ENCODE peak calls at places on chromosome 12, in four cellular contexts. One of them, this sample, is unnamed.

GRCh38 chr12:132620113-132620892 is 1.7 kb downstream of the P2RX2 start:
- DNase-seq in IMR-90: no peak
- DNase-seq in aorta: no peak
- DNase-seq in sigmoid colon: no peak
- DNase-seq in this sample: no peak

GRCh38 chr12:110149104-110149660 is 25.0 kb downstream of the IFT81 start:
- DNase-seq in IMR-90: no peak
- DNase-seq in aorta: peak; percentile 44
- DNase-seq in sigmoid colon: no peak
- DNase-seq in this sample: no peak

GRCh38 chr12:124720019-124720686 is 143.5 kb downstream of the SCARB1 start:
- DNase-seq in IMR-90: peak; percentile 82
- DNase-seq in aorta: no peak
- DNase-seq in sigmoid colon: no peak
- DNase-seq in this sample: no peak

GRCh38 chr12:111598637-111599458 is at the start of gene ATXN2:
- DNase-seq in IMR-90: no peak
- DNase-seq in aorta: peak; percentile 79
- DNase-seq in sigmoid colon: peak; percentile 83
- DNase-seq in this sample: peak; percentile 81

GRCh38 chr12:92047058-92047826 is 98.4 kb downstream of the BTG1 start:
- DNase-seq in IMR-90: peak; percentile 29
- DNase-seq in aorta: no peak
- DNase-seq in sigmoid colon: no peak
- DNase-seq in this sample: no peak

GRCh38 chr12:64739778-64740177 is 19.4 kb downstream of the GNS start:
- DNase-seq in IMR-90: peak; percentile 27
- DNase-seq in aorta: no peak
- DNase-seq in sigmoid colon: no peak
- DNase-seq in this sample: no peak

GRCh38 chr12:105271364-105271763 is 35.4 kb upstream of the APPL2 start:
- DNase-seq in IMR-90: no peak
- DNase-seq in aorta: no peak
- DNase-seq in sigmoid colon: no peak
- DNase-seq in this sample: no peak

GRCh38 chr12:50862316-50862715 is 19.6 kb downstream of the TMPRSS12 start:
- DNase-seq in IMR-90: peak; percentile 77
- DNase-seq in aorta: no peak
- DNase-seq in sigmoid colon: no peak
- DNase-seq in this sample: no peak

GRCh38 chr12:24505366-24506025 is 443.4 kb downstream of the BCAT1 start:
- DNase-seq in IMR-90: no peak
- DNase-seq in aorta: no peak
- DNase-seq in sigmoid colon: no peak
- DNase-seq in this sample: no peak

GRCh38 chr12:60844875-60845274 is 1249.0 kb downstream of the SLC16A7 start:
- DNase-seq in IMR-90: no peak
- DNase-seq in aorta: no peak
- DNase-seq in sigmoid colon: no peak
- DNase-seq in this sample: no peak

GRCh38 chr12:96221391-96221790 is 27.2 kb downstream of the ELK3 start:
- DNase-seq in IMR-90: no peak
- DNase-seq in aorta: no peak
- DNase-seq in sigmoid colon: no peak
- DNase-seq in this sample: no peak

GRCh38 chr12:96215933-96216273 is 21.7 kb downstream of the ELK3 start:
- DNase-seq in IMR-90: no peak
- DNase-seq in aorta: no peak
- DNase-seq in sigmoid colon: no peak
- DNase-seq in this sample: no peak

GRCh38 chr12:96220902-96221301 is 26.7 kb downstream of the ELK3 start:
- DNase-seq in IMR-90: peak; percentile 67
- DNase-seq in aorta: no peak
- DNase-seq in sigmoid colon: no peak
- DNase-seq in this sample: no peak

GRCh38 chr12:96219700-96220206 is 25.6 kb downstream of the ELK3 start:
- DNase-seq in IMR-90: peak; percentile 98
- DNase-seq in aorta: peak; percentile 59
- DNase-seq in sigmoid colon: no peak
- DNase-seq in this sample: no peak

GRCh38 chr12:96218989-96219678 is 25.0 kb downstream of the ELK3 start:
- DNase-seq in IMR-90: no peak
- DNase-seq in aorta: no peak
- DNase-seq in sigmoid colon: no peak
- DNase-seq in this sample: no peak
- H3K4me3 ChIP-seq in IMR-90: no peak overlapping the region
- H3K4me3 ChIP-seq in aorta: no peak overlapping the region
- H3K4me3 ChIP-seq in sigmoid colon: no peak overlapping the region
- H3K4me3 ChIP-seq in this sample: no peak overlapping the region

GRCh38 chr12:70842942-70843341 is 77.6 kb downstream of the PTPRR start:
- DNase-seq in IMR-90: no peak
- DNase-seq in aorta: no peak
- DNase-seq in sigmoid colon: no peak
- DNase-seq in this sample: no peak
- H3K4me3 ChIP-seq in IMR-90: no peak overlapping the region
- H3K4me3 ChIP-seq in aorta: no peak overlapping the region
- H3K4me3 ChIP-seq in sigmoid colon: no peak overlapping the region
- H3K4me3 ChIP-seq in this sample: no peak overlapping the region

DNA sequence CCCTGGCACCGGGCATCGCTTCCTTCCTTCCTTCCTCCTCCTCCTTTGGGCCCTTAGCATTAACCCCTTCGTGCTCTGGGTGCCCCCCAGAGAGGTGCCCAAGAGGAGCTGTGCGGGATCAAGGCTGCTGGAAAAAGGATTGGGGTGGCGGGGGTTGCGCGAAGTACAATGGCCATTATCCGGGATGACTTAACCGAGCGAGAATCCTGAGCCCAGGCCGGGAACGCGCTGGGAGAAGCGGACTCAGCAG is 2.8 kb downstream of the DHH start:
- DNase-seq in IMR-90: peak; percentile 43
- DNase-seq in aorta: no peak
- DNase-seq in sigmoid colon: no peak
- DNase-seq in this sample: no peak
- H3K4me3 ChIP-seq in IMR-90: no peak overlapping the region
- H3K4me3 ChIP-seq in aorta: no peak overlapping the region
- H3K4me3 ChIP-seq in sigmoid colon: peak overlapping the region; percentile 28
- H3K4me3 ChIP-seq in this sample: no peak overlapping the region

GRCh38 chr12:109115758-109116610 is at the start of gene ACACB:
- DNase-seq in IMR-90: no peak
- DNase-seq in aorta: no peak
- DNase-seq in sigmoid colon: peak; percentile 90
- DNase-seq in this sample: peak; percentile 73
- H3K4me3 ChIP-seq in IMR-90: no peak within 1 kb of the TSS
- H3K4me3 ChIP-seq in aorta: no peak within 1 kb of the TSS
- H3K4me3 ChIP-seq in sigmoid colon: peak within 1 kb of the TSS; percentile 26
- H3K4me3 ChIP-seq in this sample: no peak within 1 kb of the TSS

DNA sequence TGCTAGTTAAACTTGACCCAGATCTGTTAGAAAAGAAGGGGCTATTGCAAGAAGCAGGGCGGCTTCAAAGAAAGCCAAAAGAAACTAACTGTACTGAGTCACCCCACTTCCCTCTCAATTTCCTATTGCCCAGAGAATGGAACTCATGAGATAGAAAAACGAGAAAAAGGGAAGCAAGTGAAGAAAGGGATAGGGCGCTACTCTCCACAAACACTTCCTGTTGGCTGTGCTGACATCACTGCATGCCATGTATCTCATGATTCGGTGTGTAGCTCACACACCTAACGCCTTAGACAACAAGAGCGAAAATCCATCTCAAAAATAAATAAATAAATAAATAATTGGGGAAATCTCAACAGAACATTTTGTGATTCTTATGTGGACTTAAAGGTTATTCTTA is 13.0 kb upstream of the P2RX4 start:
- DNase-seq in IMR-90: no peak
- DNase-seq in aorta: no peak
- DNase-seq in sigmoid colon: no peak
- DNase-seq in this sample: no peak
- H3K4me3 ChIP-seq in IMR-90: no peak overlapping the region
- H3K4me3 ChIP-seq in aorta: no peak overlapping the region
- H3K4me3 ChIP-seq in sigmoid colon: no peak overlapping the region
- H3K4me3 ChIP-seq in this sample: no peak overlapping the region

GRCh38 chr12:49362077-49362476 is 5.2 kb upstream of the SPATS2 start:
- DNase-seq in IMR-90: no peak
- DNase-seq in aorta: no peak
- DNase-seq in sigmoid colon: no peak
- DNase-seq in this sample: no peak
- H3K4me3 ChIP-seq in IMR-90: no peak overlapping the region
- H3K4me3 ChIP-seq in aorta: no peak overlapping the region
- H3K4me3 ChIP-seq in sigmoid colon: no peak overlapping the region
- H3K4me3 ChIP-seq in this sample: no peak overlapping the region

GRCh38 chr12:55746147-55746912 is 3.4 kb downstream of the GDF11 start:
- DNase-seq in IMR-90: no peak
- DNase-seq in aorta: no peak
- DNase-seq in sigmoid colon: peak; percentile 4
- DNase-seq in this sample: no peak
- H3K4me3 ChIP-seq in IMR-90: no peak overlapping the region
- H3K4me3 ChIP-seq in aorta: no peak overlapping the region
- H3K4me3 ChIP-seq in sigmoid colon: no peak overlapping the region
- H3K4me3 ChIP-seq in this sample: no peak overlapping the region

DNA sequence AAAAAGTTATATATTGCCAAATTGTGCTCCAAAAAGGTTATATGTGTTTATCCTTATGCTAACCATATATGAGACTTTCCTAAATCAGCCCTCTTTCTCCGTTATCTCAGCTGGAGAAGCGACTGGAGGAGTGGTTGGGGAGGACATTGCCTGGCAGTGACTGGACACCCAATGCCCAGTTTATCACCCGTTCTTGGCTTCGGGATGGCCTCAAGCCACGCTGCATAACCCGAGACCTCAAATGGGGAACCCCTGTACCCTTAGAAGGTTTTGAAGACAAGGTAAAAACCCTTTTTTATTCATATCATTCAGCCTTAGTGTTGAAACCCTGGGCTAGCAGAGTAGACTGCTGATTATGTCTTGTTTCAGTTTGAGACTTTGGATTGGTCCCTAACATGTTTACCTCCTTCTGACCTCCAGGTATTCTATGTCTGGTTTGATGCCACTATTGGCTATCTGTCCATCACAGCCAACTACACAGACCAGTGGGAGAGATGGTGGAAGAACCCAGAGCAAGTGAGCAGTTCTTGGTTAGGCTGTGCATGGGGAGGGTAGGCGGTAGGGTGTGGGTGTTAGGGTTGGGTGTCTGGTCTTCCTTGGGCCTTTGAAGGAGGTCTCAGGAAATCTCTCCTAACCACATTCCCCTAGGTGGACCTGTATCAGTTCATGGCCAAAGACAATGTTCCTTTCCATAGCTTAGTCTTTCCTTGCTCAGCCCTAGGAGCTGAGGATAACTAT is 8.6 kb downstream of the DDIT3 start:
- DNase-seq in IMR-90: no peak
- DNase-seq in aorta: no peak
- DNase-seq in sigmoid colon: no peak
- DNase-seq in this sample: no peak
- H3K4me3 ChIP-seq in IMR-90: no peak overlapping the region
- H3K4me3 ChIP-seq in aorta: no peak overlapping the region
- H3K4me3 ChIP-seq in sigmoid colon: no peak overlapping the region
- H3K4me3 ChIP-seq in this sample: no peak overlapping the region

This sample was measured in mucosa of descending colon.